ENCODE peak calls at places on chromosomes 5 and 9, in nine cellular contexts. N, V, L, G, C, Z, S, F and U are unnamed samples.

GRCh38 chr9:110615526-110615925 is 36.0 kb upstream of the SVEP1 start:
- DNase-seq in N (no peak), V (no peak), L (no peak), G (no peak), C (no peak), Z (no peak), S (no peak), F (no peak), U (no peak)

GRCh38 chr5:156593546-156593945 is 256.5 kb upstream of the PPP1R2B start:
- DNase-seq in N (no peak), V (no peak), L (no peak), G (no peak), C (no peak), Z (no peak), S (no peak), F (no peak), U (no peak)

GRCh38 chr5:104048231-104048630 is 485.6 kb upstream of the NUDT12 start:
- DNase-seq in N (no peak), V (peak), L (no peak), G (no peak), C (no peak), Z (no peak), S (no peak), F (no peak), U (no peak)

GRCh38 chr5:90967443-90967842 is 408.8 kb downstream of the ADGRV1 start:
- DNase-seq in N (no peak), V (no peak), L (no peak), G (no peak), C (no peak), Z (no peak), S (no peak), F (no peak), U (no peak)

GRCh38 chr5:5374034-5374715 is 48.3 kb upstream of the ICE1 start:
- DNase-seq in N (no peak), V (no peak), L (no peak), G (no peak), C (peak), Z (no peak), S (no peak), F (no peak), U (no peak)

GRCh38 chr9:125821078-125821477 is 73.9 kb downstream of the PBX3 start:
- DNase-seq in N (no peak), V (peak), L (no peak), G (no peak), C (no peak), Z (no peak), S (no peak), F (no peak), U (no peak)

GRCh38 chr5:147567917-147568598 is 58.2 kb upstream of the DPYSL3 start:
- DNase-seq in N (no peak), V (peak), L (no peak), G (no peak), C (no peak), Z (no peak), S (no peak), F (peak), U (no peak)

GRCh38 chr9:133049043-133049442 is 12.7 kb upstream of the CEL start:
- DNase-seq in N (no peak), V (no peak), L (no peak), G (no peak), C (no peak), Z (no peak), S (no peak), F (no peak), U (no peak)

GRCh38 chr5:56112526-56113121 is 117.9 kb upstream of the IL6ST start:
- DNase-seq in N (no peak), V (no peak), L (no peak), G (no peak), C (peak), Z (no peak), S (no peak), F (peak), U (no peak)

GRCh38 chr5:14109041-14109747 is 33.9 kb upstream of the TRIO start:
- DNase-seq in N (no peak), V (no peak), L (peak), G (no peak), C (no peak), Z (no peak), S (no peak), F (peak), U (no peak)

GRCh38 chr5:163163858-163164257 is 273.5 kb upstream of the CCNG1 start:
- DNase-seq in N (no peak), V (no peak), L (no peak), G (no peak), C (no peak), Z (no peak), S (no peak), F (no peak), U (no peak)

GRCh38 chr9:95192631-95193030 is 124.9 kb downstream of the FANCC start:
- DNase-seq in N (no peak), V (no peak), L (no peak), G (no peak), C (no peak), Z (no peak), S (no peak), F (no peak), U (no peak)